ENCODE peak calls at places on chromosome 21, in ten cellular contexts. S, A, V, Z, J, I, P, O, R and F are unnamed samples.

GRCh38 chr21:28272272-28272992 is 720.2 kb downstream of the LTN1 start:
- DNase-seq in S (no peak), A (no peak), V (no peak), Z (peak; percentile 49), J (no peak), I (no peak), P (no peak), O (no peak), R (peak; percentile 3), F (no peak)

GRCh38 chr21:42929969-42930368 is 4.5 kb upstream of the ERVH48-1 start:
- DNase-seq in S (no peak), A (no peak), V (no peak), Z (no peak), J (no peak), I (no peak), P (no peak), O (no peak), R (no peak), F (no peak)

GRCh38 chr21:33940846-33941245 is 25.2 kb upstream of the ATP5PO start:
- DNase-seq in S (no peak), A (no peak), V (no peak), Z (no peak), J (no peak), I (no peak), P (no peak), O (no peak), R (no peak), F (no peak)

GRCh38 chr21:35201288-35201687 is 152.2 kb upstream of the RUNX1 start:
- DNase-seq in S (no peak), A (no peak), V (no peak), Z (no peak), J (no peak), I (no peak), P (no peak), O (no peak), R (no peak), F (no peak)

GRCh38 chr21:43609501-43610340 is 49.6 kb downstream of the HSF2BP start:
- DNase-seq in S (no peak), A (no peak), V (peak; percentile 45), Z (no peak), J (peak; percentile 42), I (peak; percentile 39), P (no peak), O (no peak), R (no peak), F (peak; percentile 93)

GRCh38 chr21:45470087-45470515 is 65.1 kb downstream of the COL18A1 start:
- DNase-seq in S (no peak), A (no peak), V (no peak), Z (no peak), J (no peak), I (no peak), P (no peak), O (no peak), R (no peak), F (no peak)

GRCh38 chr21:34642211-34643075 is 26.4 kb upstream of the CLIC6 start:
- DNase-seq in S (no peak), A (no peak), V (no peak), Z (peak; percentile 57), J (no peak), I (no peak), P (no peak), O (no peak), R (no peak), F (no peak)

GRCh38 chr21:32806810-32807386 is 35.3 kb upstream of the PAXBP1 start:
- DNase-seq in S (no peak), A (no peak), V (no peak), Z (peak; percentile 37), J (no peak), I (no peak), P (no peak), O (no peak), R (no peak), F (no peak)

GRCh38 chr21:32733356-32733755 is 5.5 kb upstream of the SYNJ1 start:
- DNase-seq in S (no peak), A (no peak), V (no peak), Z (no peak), J (no peak), I (no peak), P (no peak), O (no peak), R (no peak), F (no peak)

GRCh38 chr21:44736291-44737004 is 25.1 kb upstream of the TSPEAR start:
- DNase-seq in S (no peak), A (no peak), V (no peak), Z (no peak), J (no peak), I (no peak), P (no peak), O (no peak), R (no peak), F (no peak)

GRCh38 chr21:39633770-39634181 is 21.0 kb downstream of the B3GALT5 start:
- DNase-seq in S (no peak), A (no peak), V (no peak), Z (peak; percentile 26), J (no peak), I (no peak), P (no peak), O (no peak), R (no peak), F (no peak)

GRCh38 chr21:15730484-15731242 is 881 bp downstream of the USP25 start:
- DNase-seq in S (peak; percentile 56), A (no peak), V (peak; percentile 13), Z (no peak), J (no peak), I (no peak), P (peak; percentile 30), O (peak; percentile 51), R (no peak), F (no peak)

GRCh38 chr21:46111857-46112730 is 14.2 kb downstream of the COL6A2 start:
- DNase-seq in S (no peak), A (no peak), V (peak; percentile 4), Z (no peak), J (no peak), I (peak; percentile 22), P (no peak), O (no peak), R (no peak), F (no peak)

GRCh38 chr21:31351438-31351837 is 7.4 kb upstream of the TIAM1 start:
- DNase-seq in S (no peak), A (no peak), V (no peak), Z (no peak), J (no peak), I (no peak), P (no peak), O (no peak), R (no peak), F (no peak)

GRCh38 chr21:42991992-42992740 is 17.8 kb downstream of the PKNOX1 start:
- DNase-seq in S (no peak), A (no peak), V (peak; percentile 81), Z (peak; percentile 55), J (no peak), I (peak; percentile 82), P (no peak), O (no peak), R (no peak), F (no peak)

GRCh38 chr21:33123396-33124120 is 53.6 kb downstream of the OLIG1 start:
- DNase-seq in S (no peak), A (no peak), V (no peak), Z (no peak), J (no peak), I (no peak), P (no peak), O (no peak), R (no peak), F (no peak)

GRCh38 chr21:14358775-14359174 is 24.2 kb downstream of the HSPA13 start:
- DNase-seq in S (no peak), A (no peak), V (no peak), Z (no peak), J (no peak), I (no peak), P (no peak), O (no peak), R (no peak), F (no peak)

GRCh38 chr21:45818276-45818903 is 163.2 kb upstream of the COL6A1 start:
- DNase-seq in S (no peak), A (no peak), V (no peak), Z (peak; percentile 92), J (no peak), I (no peak), P (no peak), O (no peak), R (no peak), F (no peak)

GRCh38 chr21:32185103-32185502 is 93.7 kb downstream of the MIS18A start:
- DNase-seq in S (no peak), A (no peak), V (no peak), Z (no peak), J (no peak), I (no peak), P (no peak), O (no peak), R (no peak), F (no peak)

GRCh38 chr21:34157456-34158025 is 84.2 kb downstream of the MRPS6 start:
- DNase-seq in S (no peak), A (no peak), V (no peak), Z (no peak), J (no peak), I (no peak), P (no peak), O (no peak), R (no peak), F (no peak)

GRCh38 chr21:38067086-38067739 is 151.0 kb upstream of the KCNJ6 start:
- DNase-seq in S (no peak), A (no peak), V (no peak), Z (no peak), J (no peak), I (no peak), P (no peak), O (no peak), R (no peak), F (no peak)